ENCODE peak calls at places on chromosomes 11 and 22, in ten cellular contexts. Z, F, V, I, L, M, B, R, G and E are unnamed samples.

GRCh38 chr22:19060356-19061009 is 61.7 kb downstream of the DGCR2 start:
- DNase-seq in G (no peak), M (peak; percentile 48), F (no peak), Z (no peak), V (no peak), L (no peak), B (no peak), R (peak; percentile 38), I (no peak), E (peak; percentile 29)

GRCh38 chr11:78666675-78667129 is 92.0 kb upstream of the NARS2 start:
- DNase-seq in L (no peak), B (no peak), V (no peak), R (no peak), I (no peak), F (no peak), Z (no peak), G (no peak), M (no peak), E (no peak)

GRCh38 chr11:44595964-44596381 is 30.5 kb downstream of the CD82 start:
- DNase-seq in Z (no peak), M (no peak), F (no peak), R (peak; percentile 78), I (no peak), G (peak; percentile 80), L (no peak), V (peak; percentile 78), B (no peak), E (no peak)

GRCh38 chr11:29629281-29629680 is 387.5 kb downstream of the KCNA4 start:
- DNase-seq in F (no peak), B (no peak), L (no peak), R (no peak), V (no peak), M (no peak), Z (peak; percentile 6), G (no peak), I (no peak), E (no peak)

GRCh38 chr11:65887026-65887722 is 1.1 kb downstream of the FIBP start:
- DNase-seq in V (no peak), G (no peak), L (no peak), R (no peak), B (no peak), Z (no peak), F (no peak), I (no peak), M (no peak), E (peak; percentile 65)

GRCh38 chr22:25067851-25068421 is 115.4 kb downstream of the KIAA1671 start:
- DNase-seq in I (no peak), G (peak; percentile 39), F (no peak), V (no peak), R (no peak), B (no peak), M (no peak), L (no peak), Z (no peak), E (no peak)

GRCh38 chr11:26231252-26231661 is 100.7 kb upstream of the ANO3 start:
- DNase-seq in Z (no peak), F (no peak), I (no peak), G (no peak), L (peak; percentile 60), R (no peak), B (no peak), M (no peak), V (no peak), E (no peak)

GRCh38 chr11:76543006-76543703 is 98.3 kb downstream of the EMSY start:
- DNase-seq in L (no peak), R (no peak), Z (peak; percentile 55), F (no peak), V (no peak), I (no peak), G (no peak), M (no peak), B (no peak), E (no peak)

GRCh38 chr11:72005347-72006260 is 6.9 kb downstream of the IL18BP start:
- DNase-seq in Z (no peak), R (peak; percentile 67), V (no peak), B (no peak), L (no peak), I (no peak), F (no peak), G (peak; percentile 46), M (no peak), E (peak; percentile 66)

GRCh38 chr22:35173655-35174054 is 83.6 kb upstream of the HMGXB4 start:
- DNase-seq in Z (no peak), M (no peak), V (no peak), B (no peak), F (peak; percentile 91), I (no peak), G (no peak), L (no peak), R (no peak), E (peak; percentile 21)

GRCh38 chr11:60360621-60361020 is 17.7 kb upstream of the MS4A7 start:
- DNase-seq in V (no peak), Z (no peak), B (no peak), L (no peak), G (no peak), F (no peak), I (no peak), M (no peak), R (no peak), E (no peak)

GRCh38 chr22:30459206-30460052 is 12.4 kb downstream of the SEC14L3 start:
- DNase-seq in F (no peak), G (no peak), V (no peak), B (peak; percentile 43), L (no peak), R (no peak), I (no peak), Z (peak; percentile 72), M (no peak), E (no peak)

GRCh38 chr22:39941661-39942060 is 18.5 kb upstream of the TMA7B start:
- DNase-seq in R (no peak), F (no peak), G (no peak), L (no peak), B (no peak), V (no peak), M (no peak), I (no peak), Z (no peak), E (no peak)

GRCh38 chr11:27558401-27558800 is 51.8 kb upstream of the LIN7C start:
- DNase-seq in V (no peak), M (no peak), G (no peak), Z (no peak), F (no peak), L (no peak), I (no peak), R (no peak), B (no peak), E (no peak)

GRCh38 chr11:48006301-48006992 is 26.1 kb downstream of the PTPRJ start:
- DNase-seq in G (no peak), B (no peak), I (no peak), V (no peak), M (no peak), F (no peak), Z (no peak), L (no peak), R (no peak), E (no peak)

DNA sequence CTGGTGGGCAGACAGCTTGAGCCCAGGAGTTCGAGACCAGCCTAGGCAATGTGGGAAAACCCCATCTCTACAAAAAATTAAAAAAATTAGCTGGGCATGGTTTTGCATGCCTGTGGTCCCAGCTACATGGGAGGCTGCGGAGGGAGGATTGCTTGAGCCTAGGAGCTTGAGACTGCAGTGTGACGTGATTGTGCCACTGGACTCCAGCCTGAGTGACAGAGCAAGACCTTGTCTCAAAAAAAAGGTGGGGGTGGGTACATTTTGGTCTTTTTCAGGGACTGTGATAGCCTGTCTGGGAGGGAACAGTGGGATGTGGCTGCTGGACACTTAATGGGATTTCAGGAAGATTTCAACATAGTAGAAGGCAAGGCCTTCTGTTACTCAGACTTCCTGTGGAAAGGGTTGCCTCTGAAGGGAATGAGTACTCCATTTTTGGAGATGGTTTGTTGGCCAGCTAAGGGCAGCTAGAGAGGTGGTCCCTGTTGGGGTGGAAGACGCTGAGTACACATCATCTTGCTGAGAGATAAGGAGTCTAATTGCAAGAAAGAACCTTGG is 40.6 kb downstream of the RELT start:
- DNase-seq in R (no peak), L (no peak), B (no peak), I (no peak), V (no peak), F (no peak), M (no peak), Z (no peak), G (no peak), E (no peak)
- H3K27me3 ChIP-seq in R (no peaks in the 10 kb centered on the region), L (no peaks in the 10 kb centered on the region), B (no peaks in the 10 kb centered on the region), I (no peaks in the 10 kb centered on the region), V (no peaks in the 10 kb centered on the region), F (no peaks in the 10 kb centered on the region), M (no peaks in the 10 kb centered on the region), Z (no peaks in the 10 kb centered on the region), G (no peaks in the 10 kb centered on the region), E (no peaks in the 10 kb centered on the region)

GRCh38 chr22:38460367-38460952 is 5.5 kb upstream of the KCNJ4 start:
- DNase-seq in M (no peak), Z (no peak), V (no peak), I (no peak), F (no peak), R (no peak), B (no peak), L (no peak), G (no peak), E (no peak)
- H3K27me3 ChIP-seq in M (peaks cover 58% of the 10 kb centered on the region), Z (no peaks in the 10 kb centered on the region), V (peaks cover 16% of the 10 kb centered on the region), I (no peaks in the 10 kb centered on the region), F (peaks cover 9% of the 10 kb centered on the region), R (peaks cover 23% of the 10 kb centered on the region), B (no peaks in the 10 kb centered on the region), L (peaks cover 12% of the 10 kb centered on the region), G (peaks cover 55% of the 10 kb centered on the region), E (peaks cover 77% of the 10 kb centered on the region)

DNA sequence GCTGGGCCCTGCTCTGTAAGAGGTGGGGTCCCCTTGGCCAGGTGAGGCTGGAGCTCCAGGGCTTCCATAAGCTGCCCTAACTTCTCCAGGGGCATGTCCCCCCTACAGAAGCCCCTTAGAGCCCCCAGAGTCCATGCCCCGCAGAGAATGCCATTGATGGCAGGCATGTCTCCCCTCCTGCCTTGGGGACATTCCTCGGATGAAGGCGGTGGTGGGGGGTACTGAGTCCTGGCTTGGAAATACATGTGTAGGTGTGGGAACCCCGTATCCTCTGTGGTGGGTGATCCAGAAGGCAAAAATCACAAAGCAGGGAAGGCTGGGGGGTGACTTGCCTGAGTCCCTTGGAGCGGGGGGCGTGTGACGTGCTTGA is 69.6 kb upstream of the KCNQ1OT1 start:
- DNase-seq in F (no peak), L (no peak), M (peak; percentile 29), Z (no peak), G (no peak), V (no peak), R (no peak), I (no peak), B (no peak), E (no peak)
- H3K27me3 ChIP-seq in F (no peaks in the 10 kb centered on the region), L (no peaks in the 10 kb centered on the region), M (no peaks in the 10 kb centered on the region), Z (no peaks in the 10 kb centered on the region), G (no peaks in the 10 kb centered on the region), V (no peaks in the 10 kb centered on the region), R (no peaks in the 10 kb centered on the region), I (no peaks in the 10 kb centered on the region), B (no peaks in the 10 kb centered on the region), E (no peaks in the 10 kb centered on the region)

GRCh38 chr22:20794132-20794990 is 20.4 kb downstream of the SERPIND1 start:
- DNase-seq in M (no peak), F (no peak), L (no peak), V (no peak), G (no peak), B (no peak), Z (no peak), I (no peak), R (no peak), E (no peak)
- H3K27me3 ChIP-seq in M (no peaks in the 10 kb centered on the region), F (no peaks in the 10 kb centered on the region), L (no peaks in the 10 kb centered on the region), V (no peaks in the 10 kb centered on the region), G (no peaks in the 10 kb centered on the region), B (no peaks in the 10 kb centered on the region), Z (no peaks in the 10 kb centered on the region), I (no peaks in the 10 kb centered on the region), R (no peaks in the 10 kb centered on the region), E (no peaks in the 10 kb centered on the region)